ENCODE peak calls at places on chromosomes 6 and 20, in six cellular contexts. Q is neural progenitor cell, J is HCT116, P is GM12878, Z is GM23338, U is H1. X is an unnamed sample. For H3K79me2, the result is how much of the 10 kb centered on the place peaks cover.

GRCh38 chr6:109787312-109787711 is 96.2 kb downstream of the FIG4 start:
- DNase-seq in U (no peak), Z (no peak), Q (no peak), J (no peak), P (no peak), X (no peak)

GRCh38 chr6:66926060-66926459 is 1219.0 kb upstream of the EYS start:
- DNase-seq in Q (peak), J (peak), P (no peak), U (no peak), Z (peak), X (no peak)

GRCh38 chr6:155112757-155113156 is 117.6 kb downstream of the TIAM2 start:
- DNase-seq in Q (no peak), U (no peak), Z (no peak), P (no peak), J (no peak), X (no peak)

GRCh38 chr6:165850434-165851019 is 187.5 kb upstream of the PDE10A start:
- DNase-seq in U (no peak), Z (peak), Q (peak), J (peak), P (no peak), X (peak)

GRCh38 chr6:41638801-41639555 is 710 bp downstream of the MDFI start:
- DNase-seq in Q (peak), P (no peak), U (no peak), J (no peak), Z (peak), X (peak)

GRCh38 chr6:109767961-109768360 is 76.9 kb downstream of the FIG4 start:
- DNase-seq in J (no peak), Q (no peak), P (no peak), Z (no peak), U (no peak), X (no peak)

GRCh38 chr6:121826156-121826810 is 390.8 kb downstream of the GJA1 start:
- DNase-seq in P (no peak), J (peak), Q (no peak), U (no peak), Z (no peak), X (peak)

GRCh38 chr20:1664911-1665310 is 7.3 kb upstream of the SIRPG start:
- DNase-seq in P (peak), U (no peak), J (no peak), Z (no peak), Q (no peak), X (no peak)

GRCh38 chr20:61933481-61933950 is 132.2 kb downstream of the TAF4 start:
- DNase-seq in P (no peak), Q (no peak), U (no peak), Z (no peak), J (no peak), X (no peak)

DNA sequence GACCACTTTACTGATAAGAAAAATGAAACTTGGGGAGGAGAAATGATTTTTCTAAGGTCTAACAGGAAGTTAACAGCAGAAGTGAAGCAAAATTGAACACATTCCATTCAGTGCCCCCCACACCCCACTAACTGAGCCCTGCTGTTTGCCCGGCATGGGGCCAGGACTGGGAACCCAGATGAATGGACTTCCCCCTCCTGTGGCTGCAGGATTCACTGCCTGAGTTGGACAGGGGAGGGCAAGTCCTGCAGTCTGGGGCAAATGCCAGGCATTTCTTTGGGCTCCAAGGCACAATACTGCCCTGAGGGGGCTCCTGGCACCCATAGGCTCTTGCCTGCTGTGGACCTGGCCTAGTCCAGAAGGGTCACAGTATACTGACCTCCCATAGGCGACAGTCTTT is 28.3 kb downstream of the FYN start:
- DNase-seq in Z (peak), P (no peak), U (no peak), J (no peak), Q (peak), X (no peak)
- H3K79me2 ChIP-seq in Z (half or more), P (half or more), U (under half), J (under half), Q (half or more), X (under half)

GRCh38 chr6:15322781-15323536 is 77.1 kb downstream of the JARID2 start:
- DNase-seq in U (no peak), J (peak), Q (no peak), Z (no peak), P (no peak), X (peak)

GRCh38 chr6:15322184-15322583 is 76.3 kb downstream of the JARID2 start:
- DNase-seq in Z (no peak), Q (no peak), J (no peak), U (no peak), P (no peak), X (no peak)

GRCh38 chr6:15317934-15318902 is 72.3 kb downstream of the JARID2 start:
- DNase-seq in U (no peak), Z (no peak), J (no peak), Q (peak), P (no peak), X (no peak)

GRCh38 chr6:15319677-15320076 is 73.8 kb downstream of the JARID2 start:
- DNase-seq in J (no peak), P (no peak), Z (no peak), U (no peak), Q (no peak), X (no peak)

GRCh38 chr6:15320683-15321082 is 74.8 kb downstream of the JARID2 start:
- DNase-seq in Q (no peak), P (no peak), Z (no peak), J (no peak), U (no peak), X (peak)
- H3K79me2 ChIP-seq in Q (half or more), P (half or more), Z (half or more), J (half or more), U (half or more), X (half or more)

GRCh38 chr6:158026901-158027589 is 45.4 kb downstream of the SYNJ2 start:
- DNase-seq in P (no peak), Q (no peak), U (no peak), Z (no peak), J (no peak), X (no peak)

GRCh38 chr6:158028876-158029275 is 47.2 kb downstream of the SYNJ2 start:
- DNase-seq in J (no peak), Z (no peak), P (no peak), Q (no peak), U (no peak), X (no peak)

GRCh38 chr6:158027590-158028285 is 46.1 kb downstream of the SYNJ2 start:
- DNase-seq in U (no peak), P (no peak), Z (no peak), Q (no peak), J (no peak), X (no peak)

GRCh38 chr6:158029668-158030230 is 48.1 kb downstream of the SYNJ2 start:
- DNase-seq in J (no peak), P (no peak), Q (no peak), Z (no peak), U (no peak), X (no peak)

GRCh38 chr6:158028421-158028820 is 46.8 kb downstream of the SYNJ2 start:
- DNase-seq in P (no peak), Q (no peak), U (no peak), Z (no peak), J (no peak), X (no peak)
- H3K79me2 ChIP-seq in P (under half), Q (under half), U (under half), Z (under half), J (under half), X (under half)

GRCh38 chr6:160950507-160950906 is 41.1 kb upstream of the MAP3K4 start:
- DNase-seq in J (no peak), Q (no peak), P (no peak), Z (no peak), U (no peak), X (peak)
- H3K79me2 ChIP-seq in J (under half), Q (under half), P (under half), Z (under half), U (under half), X (under half)

GRCh38 chr6:56771929-56772607 is 129.4 kb upstream of the DST start:
- DNase-seq in J (no peak), U (no peak), P (no peak), Q (no peak), Z (no peak), X (no peak)

GRCh38 chr6:56771189-56771588 is 128.5 kb upstream of the DST start:
- DNase-seq in J (no peak), Z (no peak), U (no peak), Q (no peak), P (no peak), X (no peak)

GRCh38 chr6:56770011-56770520 is 127.4 kb upstream of the DST start:
- DNase-seq in U (no peak), Q (no peak), J (no peak), Z (no peak), P (no peak), X (no peak)

GRCh38 chr6:56775498-56776166 is 132.9 kb upstream of the DST start:
- DNase-seq in P (no peak), J (no peak), U (no peak), Z (peak), Q (peak), X (no peak)

GRCh38 chr6:56772737-56773184 is 130.1 kb upstream of the DST start:
- DNase-seq in P (no peak), Q (peak), J (no peak), Z (peak), U (no peak), X (peak)
- H3K79me2 ChIP-seq in P (half or more), Q (half or more), J (half or more), Z (half or more), U (under half), X (under half)

GRCh38 chr6:27893059-27893835 is 18.9 kb downstream of the OR2B2 start:
- DNase-seq in Q (peak), Z (peak), P (peak), U (peak), J (peak), X (peak)

GRCh38 chr6:27893836-27894807 is 18.1 kb downstream of the OR2B2 start:
- DNase-seq in J (peak), P (peak), Z (peak), Q (peak), U (no peak), X (peak)

GRCh38 chr6:27892596-27893058 is 19.6 kb downstream of the OR2B2 start:
- DNase-seq in P (no peak), Z (no peak), U (no peak), J (peak), Q (no peak), X (no peak)

GRCh38 chr6:27896398-27896796 is 15.8 kb downstream of the OR2B2 start:
- DNase-seq in Z (no peak), U (no peak), Q (no peak), P (no peak), J (no peak), X (no peak)

GRCh38 chr6:27894839-27895762 is 17.1 kb downstream of the OR2B2 start:
- DNase-seq in Q (peak), Z (peak), P (peak), J (peak), U (no peak), X (peak)
- H3K79me2 ChIP-seq in Q (under half), Z (half or more), P (under half), J (under half), U (under half), X (under half)

GRCh38 chr6:143621159-143621873 is 56.4 kb upstream of the PHACTR2 start:
- DNase-seq in Q (peak), Z (no peak), P (no peak), U (no peak), J (no peak), X (no peak)
- H3K79me2 ChIP-seq in Q (under half), Z (under half), P (under half), U (under half), J (under half), X (under half)

GRCh38 chr20:58342104-58342945 is 32.8 kb downstream of the RAB22A start:
- DNase-seq in Q (no peak), Z (no peak), J (no peak), P (no peak), U (no peak), X (peak)
- H3K79me2 ChIP-seq in Q (under half), Z (under half), J (under half), P (under half), U (under half), X (half or more)

GRCh38 chr6:38063973-38064372 is 244.4 kb downstream of the ZFAND3 start:
- DNase-seq in Q (no peak), P (no peak), Z (no peak), U (no peak), J (no peak), X (no peak)
- H3K79me2 ChIP-seq in Q (under half), P (under half), Z (under half), U (under half), J (under half), X (under half)

GRCh38 chr6:5274231-5274630 is 12.9 kb downstream of the FARS2 start:
- DNase-seq in Q (no peak), U (no peak), Z (no peak), P (no peak), J (no peak), X (no peak)
- H3K79me2 ChIP-seq in Q (under half), U (under half), Z (under half), P (under half), J (under half), X (half or more)